ENCODE peak calls at places on chromosomes 1 and 21, in eight cellular contexts. One of them, this sample, is unnamed.

GRCh38 chr21:30813174-30813573 is at the start of gene KRTAP8-1:
- DNase-seq in heart left ventricle: no peak
- DNase-seq in astrocyte of the spinal cord: no peak
- DNase-seq in fibroblast of lung: no peak
- DNase-seq in A549: no peak
- DNase-seq in mesothelial cell of epicardium: no peak
- DNase-seq in CD8-positive, alpha-beta T cell: no peak
- DNase-seq in WTC11: no peak
- DNase-seq in this sample: no peak

GRCh38 chr1:27868932-27869718 is 3.2 kb upstream of the THEMIS2 start:
- DNase-seq in WTC11: no peak
- DNase-seq in heart left ventricle: peak
- DNase-seq in fibroblast of lung: no peak
- DNase-seq in A549: no peak
- DNase-seq in CD8-positive, alpha-beta T cell: peak
- DNase-seq in mesothelial cell of epicardium: no peak
- DNase-seq in astrocyte of the spinal cord: no peak
- DNase-seq in this sample: no peak

GRCh38 chr1:179142889-179143299 is 61.0 kb downstream of the TOR3A start:
- DNase-seq in CD8-positive, alpha-beta T cell: no peak
- DNase-seq in WTC11: no peak
- DNase-seq in mesothelial cell of epicardium: no peak
- DNase-seq in heart left ventricle: no peak
- DNase-seq in astrocyte of the spinal cord: peak
- DNase-seq in fibroblast of lung: peak
- DNase-seq in A549: peak
- DNase-seq in this sample: no peak

GRCh38 chr21:38409907-38410306 is 88.4 kb downstream of the ERG start:
- DNase-seq in A549: no peak
- DNase-seq in heart left ventricle: no peak
- DNase-seq in fibroblast of lung: no peak
- DNase-seq in CD8-positive, alpha-beta T cell: no peak
- DNase-seq in mesothelial cell of epicardium: no peak
- DNase-seq in astrocyte of the spinal cord: no peak
- DNase-seq in WTC11: no peak
- DNase-seq in this sample: no peak

GRCh38 chr1:115063238-115063901 is 25.9 kb downstream of the TSPAN2 start:
- DNase-seq in CD8-positive, alpha-beta T cell: peak
- DNase-seq in WTC11: no peak
- DNase-seq in mesothelial cell of epicardium: no peak
- DNase-seq in A549: no peak
- DNase-seq in astrocyte of the spinal cord: peak
- DNase-seq in fibroblast of lung: no peak
- DNase-seq in heart left ventricle: no peak
- DNase-seq in this sample: no peak

GRCh38 chr1:196997428-196997827 is 20.1 kb downstream of the CFHR5 start:
- DNase-seq in WTC11: no peak
- DNase-seq in heart left ventricle: no peak
- DNase-seq in CD8-positive, alpha-beta T cell: no peak
- DNase-seq in mesothelial cell of epicardium: no peak
- DNase-seq in astrocyte of the spinal cord: peak
- DNase-seq in fibroblast of lung: peak
- DNase-seq in A549: no peak
- DNase-seq in this sample: no peak

GRCh38 chr1:160859166-160859565 is 3.5 kb downstream of the CD244 start:
- DNase-seq in CD8-positive, alpha-beta T cell: no peak
- DNase-seq in fibroblast of lung: no peak
- DNase-seq in WTC11: no peak
- DNase-seq in heart left ventricle: no peak
- DNase-seq in mesothelial cell of epicardium: no peak
- DNase-seq in astrocyte of the spinal cord: no peak
- DNase-seq in A549: no peak
- DNase-seq in this sample: no peak

GRCh38 chr1:246748867-246749266 is 24.7 kb downstream of the SCCPDH start:
- DNase-seq in astrocyte of the spinal cord: no peak
- DNase-seq in fibroblast of lung: no peak
- DNase-seq in CD8-positive, alpha-beta T cell: no peak
- DNase-seq in heart left ventricle: no peak
- DNase-seq in A549: no peak
- DNase-seq in WTC11: no peak
- DNase-seq in mesothelial cell of epicardium: no peak
- DNase-seq in this sample: no peak

GRCh38 chr1:5389101-5389885 is 602.9 kb downstream of the NPHP4 start:
- DNase-seq in mesothelial cell of epicardium: no peak
- DNase-seq in astrocyte of the spinal cord: no peak
- DNase-seq in A549: no peak
- DNase-seq in WTC11: no peak
- DNase-seq in heart left ventricle: no peak
- DNase-seq in fibroblast of lung: no peak
- DNase-seq in CD8-positive, alpha-beta T cell: peak
- DNase-seq in this sample: no peak

GRCh38 chr1:201131398-201131797 is 4.4 kb upstream of the ASCL5 start:
- DNase-seq in heart left ventricle: no peak
- DNase-seq in mesothelial cell of epicardium: no peak
- DNase-seq in astrocyte of the spinal cord: no peak
- DNase-seq in CD8-positive, alpha-beta T cell: no peak
- DNase-seq in fibroblast of lung: no peak
- DNase-seq in WTC11: no peak
- DNase-seq in A549: no peak
- DNase-seq in this sample: no peak

GRCh38 chr1:92784639-92785500 is at the start of gene EVI5:
- DNase-seq in heart left ventricle: peak
- DNase-seq in fibroblast of lung: peak
- DNase-seq in WTC11: peak
- DNase-seq in A549: peak
- DNase-seq in CD8-positive, alpha-beta T cell: peak
- DNase-seq in mesothelial cell of epicardium: peak
- DNase-seq in astrocyte of the spinal cord: peak
- DNase-seq in this sample: peak
- TF ChIP-seq CTCF in heart left ventricle: no peak
- TF ChIP-seq CTCF in fibroblast of lung: no peak
- TF ChIP-seq CTCF in WTC11: no peak
- TF ChIP-seq CTCF in A549: no peak
- TF ChIP-seq CTCF in CD8-positive, alpha-beta T cell: no peak
- TF ChIP-seq CTCF in mesothelial cell of epicardium: no peak
- TF ChIP-seq CTCF in astrocyte of the spinal cord: peak
- TF ChIP-seq CTCF in this sample: no peak

GRCh38 chr1:184973308-184974085 is 811 bp downstream of the NIBAN1 start:
- DNase-seq in CD8-positive, alpha-beta T cell: peak
- DNase-seq in A549: peak
- DNase-seq in fibroblast of lung: peak
- DNase-seq in astrocyte of the spinal cord: peak
- DNase-seq in WTC11: peak
- DNase-seq in heart left ventricle: peak
- DNase-seq in mesothelial cell of epicardium: no peak
- DNase-seq in this sample: no peak
- TF ChIP-seq CTCF in CD8-positive, alpha-beta T cell: no peak
- TF ChIP-seq CTCF in A549: no peak
- TF ChIP-seq CTCF in fibroblast of lung: no peak
- TF ChIP-seq CTCF in astrocyte of the spinal cord: no peak
- TF ChIP-seq CTCF in WTC11: no peak
- TF ChIP-seq CTCF in heart left ventricle: no peak
- TF ChIP-seq CTCF in mesothelial cell of epicardium: no peak
- TF ChIP-seq CTCF in this sample: no peak

DNA sequence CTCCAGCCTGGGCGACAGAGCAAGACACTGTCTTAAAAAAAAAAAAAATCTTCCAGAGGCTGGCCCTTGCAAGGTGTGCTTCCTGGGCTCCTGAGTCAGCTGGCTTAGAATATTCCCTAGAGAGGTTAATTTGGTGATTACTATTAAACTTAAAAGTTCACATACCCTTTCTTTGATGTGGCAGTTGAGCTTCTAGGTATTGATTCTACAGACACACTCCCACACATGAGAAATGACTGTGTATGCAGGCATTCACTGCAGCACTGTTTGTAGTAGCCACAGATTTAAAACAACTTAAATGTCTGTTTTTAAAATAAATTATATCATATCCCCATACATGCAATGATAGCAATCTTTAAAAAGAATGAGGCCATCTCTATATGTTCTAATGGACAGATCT is 93.4 kb downstream of the GDAP2 start:
- DNase-seq in astrocyte of the spinal cord: no peak
- DNase-seq in fibroblast of lung: no peak
- DNase-seq in WTC11: no peak
- DNase-seq in A549: no peak
- DNase-seq in mesothelial cell of epicardium: no peak
- DNase-seq in CD8-positive, alpha-beta T cell: no peak
- DNase-seq in heart left ventricle: no peak
- DNase-seq in this sample: no peak
- TF ChIP-seq CTCF in astrocyte of the spinal cord: no peak
- TF ChIP-seq CTCF in fibroblast of lung: no peak
- TF ChIP-seq CTCF in WTC11: no peak
- TF ChIP-seq CTCF in A549: no peak
- TF ChIP-seq CTCF in mesothelial cell of epicardium: no peak
- TF ChIP-seq CTCF in CD8-positive, alpha-beta T cell: no peak
- TF ChIP-seq CTCF in heart left ventricle: no peak
- TF ChIP-seq CTCF in this sample: no peak

GRCh38 chr1:188700116-188700515 is 1777.5 kb downstream of the BRINP3 start:
- DNase-seq in CD8-positive, alpha-beta T cell: no peak
- DNase-seq in mesothelial cell of epicardium: no peak
- DNase-seq in heart left ventricle: no peak
- DNase-seq in astrocyte of the spinal cord: no peak
- DNase-seq in A549: no peak
- DNase-seq in fibroblast of lung: no peak
- DNase-seq in WTC11: no peak
- DNase-seq in this sample: no peak
- TF ChIP-seq CTCF in CD8-positive, alpha-beta T cell: no peak
- TF ChIP-seq CTCF in mesothelial cell of epicardium: no peak
- TF ChIP-seq CTCF in heart left ventricle: no peak
- TF ChIP-seq CTCF in astrocyte of the spinal cord: no peak
- TF ChIP-seq CTCF in A549: no peak
- TF ChIP-seq CTCF in fibroblast of lung: no peak
- TF ChIP-seq CTCF in WTC11: no peak
- TF ChIP-seq CTCF in this sample: no peak